ENCODE peak calls at places on chromosome 15, in six cellular contexts. Z is IMR-90, M is dorsolateral prefrontal cortex, V is AG04450, C is upper lobe of right lung, I is sigmoid colon. J is an unnamed sample.

GRCh38 chr15:78192826-78193594 is 41.4 kb downstream of the ACSBG1 start:
- DNase-seq in Z (no peak), C (no peak), V (no peak), I (no peak), M (no peak), J (no peak)

GRCh38 chr15:32659340-32659831 is 17.9 kb downstream of the SCG5 start:
- DNase-seq in M (no peak), C (no peak), I (no peak), V (no peak), Z (peak), J (no peak)

GRCh38 chr15:66703540-66703941 is 1.5 kb downstream of the SMAD6 start:
- DNase-seq in C (peak), V (no peak), M (peak), I (no peak), Z (peak), J (peak)

GRCh38 chr15:99169769-99170311 is 65.0 kb downstream of the SYNM start:
- DNase-seq in Z (peak), I (peak), C (no peak), V (peak), M (no peak), J (no peak)

GRCh38 chr15:72934006-72934405 is 118.3 kb upstream of the NEO1 start:
- DNase-seq in C (no peak), Z (peak), V (no peak), M (no peak), I (no peak), J (no peak)

GRCh38 chr15:76173317-76173834 is 113.6 kb downstream of the TMEM266 start:
- DNase-seq in Z (no peak), C (no peak), I (no peak), V (no peak), M (no peak), J (no peak)

GRCh38 chr15:86572368-86572841 is 492.7 kb downstream of the AGBL1 start:
- DNase-seq in M (no peak), I (no peak), V (no peak), C (no peak), Z (no peak), J (peak)

GRCh38 chr15:65087873-65088642 is 11.5 kb downstream of the KBTBD13 start:
- DNase-seq in M (peak), C (no peak), V (no peak), I (peak), Z (no peak), J (no peak)

GRCh38 chr15:90871716-90872480 is 3.5 kb downstream of the FURIN start:
- DNase-seq in V (no peak), I (no peak), C (no peak), M (no peak), Z (no peak), J (peak)

GRCh38 chr15:65887565-65887964 is 18.3 kb downstream of the RAB11A start:
- DNase-seq in M (no peak), V (no peak), Z (no peak), I (no peak), C (no peak), J (no peak)

GRCh38 chr15:75176404-75176761 is 25.3 kb upstream of the C15orf39 start:
- DNase-seq in M (no peak), I (no peak), V (no peak), Z (no peak), C (no peak), J (no peak)

GRCh38 chr15:77143606-77144005 is 72.7 kb upstream of the TSPAN3 start:
- DNase-seq in C (no peak), M (no peak), V (no peak), I (no peak), Z (peak), J (no peak)

GRCh38 chr15:99104788-99105515 is at the start of gene SYNM:
- DNase-seq in V (no peak), M (peak), C (peak), Z (peak), I (peak), J (peak)

GRCh38 chr15:77083381-77084160 is 12.7 kb upstream of the TSPAN3 start:
- DNase-seq in V (no peak), C (peak), Z (peak), M (peak), I (peak), J (peak)

GRCh38 chr15:92897620-92898019 is 2.5 kb upstream of the CHD2 start:
- DNase-seq in Z (no peak), V (no peak), C (no peak), I (no peak), M (no peak), J (no peak)

GRCh38 chr15:42348083-42348482 is 11.2 kb upstream of the CAPN3 start:
- DNase-seq in C (no peak), I (no peak), V (no peak), M (no peak), Z (peak), J (no peak)

GRCh38 chr15:94582368-94582767 is 351.0 kb downstream of the MCTP2 start:
- DNase-seq in V (no peak), C (no peak), M (no peak), Z (no peak), I (peak), J (no peak)

GRCh38 chr15:84611631-84612030 is 10.8 kb downstream of the ZSCAN2 start:
- DNase-seq in V (no peak), I (no peak), C (no peak), Z (peak), M (no peak), J (no peak)

GRCh38 chr15:84608707-84609284 is 8.0 kb downstream of the ZSCAN2 start:
- DNase-seq in C (no peak), V (no peak), Z (no peak), I (peak), M (no peak), J (no peak)

GRCh38 chr15:84605225-84605882 is 4.5 kb downstream of the ZSCAN2 start:
- DNase-seq in I (no peak), Z (peak), M (no peak), C (no peak), V (no peak), J (no peak)

GRCh38 chr15:84606653-84607120 is 5.9 kb downstream of the ZSCAN2 start:
- DNase-seq in C (no peak), M (no peak), V (no peak), I (peak), Z (no peak), J (no peak)

GRCh38 chr15:84609818-84610525 is 9.2 kb downstream of the ZSCAN2 start:
- DNase-seq in Z (no peak), I (peak), V (no peak), M (no peak), C (no peak), J (no peak)
- H3K27ac ChIP-seq in Z (no peak), I (no peak), V (no peak), M (no peak), C (no peak), J (no peak)

DNA sequence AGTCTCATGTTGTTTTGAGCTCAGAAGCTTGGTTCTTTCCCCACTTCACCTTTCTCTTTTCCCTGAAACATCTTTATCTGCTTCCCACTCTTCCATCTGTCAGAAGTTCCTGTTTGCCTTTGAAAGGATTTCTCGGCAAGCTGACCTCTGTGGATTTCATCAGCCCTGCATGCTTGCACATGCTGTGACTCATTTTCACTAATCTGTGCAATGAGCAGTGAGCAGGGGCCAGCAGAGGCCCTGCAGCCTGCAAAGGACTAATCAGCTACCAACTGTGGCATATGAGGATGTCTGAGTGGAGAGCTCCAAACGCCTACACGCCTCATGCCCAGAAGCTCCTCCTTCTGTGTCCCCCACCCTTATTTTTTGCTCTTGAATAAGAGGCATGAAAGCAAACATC is 333.0 kb upstream of the SEMA6D start:
- DNase-seq in I (no peak), Z (peak), M (no peak), V (peak), C (no peak), J (no peak)
- H3K4me3 ChIP-seq in I (no peak), Z (no peak), M (no peak), V (no peak), C (no peak), J (no peak)

GRCh38 chr15:28955686-28956421 is 70.1 kb downstream of the APBA2 start:
- DNase-seq in I (peak), V (no peak), M (no peak), C (no peak), Z (peak), J (peak)
- H3K27ac ChIP-seq in I (no peak), V (peak), M (no peak), C (no peak), Z (peak), J (no peak)

GRCh38 chr15:39649765-39650164 is 68.9 kb downstream of the THBS1 start:
- DNase-seq in Z (no peak), I (no peak), V (no peak), M (no peak), C (no peak), J (no peak)

GRCh38 chr15:39643747-39644520 is 63.1 kb downstream of the THBS1 start:
- DNase-seq in Z (no peak), M (no peak), C (no peak), I (no peak), V (no peak), J (no peak)

GRCh38 chr15:39645138-39645975 is 64.5 kb downstream of the THBS1 start:
- DNase-seq in V (no peak), C (no peak), Z (no peak), I (no peak), M (no peak), J (no peak)

GRCh38 chr15:39645976-39646257 is 65.0 kb downstream of the THBS1 start:
- DNase-seq in M (no peak), I (no peak), V (no peak), Z (no peak), C (no peak), J (no peak)

GRCh38 chr15:39646425-39646824 is 65.5 kb downstream of the THBS1 start:
- DNase-seq in C (no peak), V (no peak), I (no peak), Z (no peak), M (no peak), J (no peak)
- H3K4me3 ChIP-seq in C (no peak), V (no peak), I (no peak), Z (no peak), M (no peak), J (no peak)